ENCODE peak calls at places on chromosomes 4 and X, in ten cellular contexts. One of them, this sample, is unnamed.

GRCh38 chrX:149398027-149398426 is 107.1 kb downstream of the IDS start:
- DNase-seq in ELR: no peak
- DNase-seq in NCI-H1694 treated with DMSO at 0.1 percent for 48 hours: no peak
- DNase-seq in T-helper 9 cell: no peak
- DNase-seq in iPS-NIHi11: peak
- DNase-seq in stimulated activated CD8-positive, alpha-beta memory T cell treated with anti-CD3 and anti-CD28 coated beads, Interleukin-4, amount 100 ng/mL, for 4 hours: no peak
- DNase-seq in cardiac septum: no peak
- DNase-seq in NT2/D1: peak
- DNase-seq in adrenal gland: no peak
- DNase-seq in right lobe of liver: no peak
- DNase-seq in this sample: no peak

GRCh38 chrX:73850124-73851013 is 287.4 kb downstream of the CHIC1 start:
- DNase-seq in ELR: peak
- DNase-seq in NCI-H1694 treated with DMSO at 0.1 percent for 48 hours: no peak
- DNase-seq in T-helper 9 cell: no peak
- DNase-seq in iPS-NIHi11: peak
- DNase-seq in stimulated activated CD8-positive, alpha-beta memory T cell treated with anti-CD3 and anti-CD28 coated beads, Interleukin-4, amount 100 ng/mL, for 4 hours: no peak
- DNase-seq in cardiac septum: no peak
- DNase-seq in NT2/D1: peak
- DNase-seq in adrenal gland: no peak
- DNase-seq in right lobe of liver: peak
- DNase-seq in this sample: no peak

GRCh38 chr4:44425614-44426208 is 22.9 kb downstream of the KCTD8 start:
- DNase-seq in ELR: peak
- DNase-seq in NCI-H1694 treated with DMSO at 0.1 percent for 48 hours: no peak
- DNase-seq in T-helper 9 cell: no peak
- DNase-seq in iPS-NIHi11: peak
- DNase-seq in stimulated activated CD8-positive, alpha-beta memory T cell treated with anti-CD3 and anti-CD28 coated beads, Interleukin-4, amount 100 ng/mL, for 4 hours: no peak
- DNase-seq in cardiac septum: no peak
- DNase-seq in NT2/D1: no peak
- DNase-seq in adrenal gland: no peak
- DNase-seq in right lobe of liver: no peak
- DNase-seq in this sample: no peak

GRCh38 chrX:73182502-73183114 is 32.0 kb downstream of the NAP1L2 start:
- DNase-seq in ELR: no peak
- DNase-seq in NCI-H1694 treated with DMSO at 0.1 percent for 48 hours: no peak
- DNase-seq in T-helper 9 cell: no peak
- DNase-seq in iPS-NIHi11: no peak
- DNase-seq in stimulated activated CD8-positive, alpha-beta memory T cell treated with anti-CD3 and anti-CD28 coated beads, Interleukin-4, amount 100 ng/mL, for 4 hours: no peak
- DNase-seq in cardiac septum: no peak
- DNase-seq in NT2/D1: no peak
- DNase-seq in adrenal gland: no peak
- DNase-seq in right lobe of liver: no peak
- DNase-seq in this sample: no peak

GRCh38 chr4:177339794-177340374 is 30.2 kb downstream of the NEIL3 start:
- DNase-seq in ELR: peak
- DNase-seq in NCI-H1694 treated with DMSO at 0.1 percent for 48 hours: peak
- DNase-seq in T-helper 9 cell: no peak
- DNase-seq in iPS-NIHi11: peak
- DNase-seq in stimulated activated CD8-positive, alpha-beta memory T cell treated with anti-CD3 and anti-CD28 coated beads, Interleukin-4, amount 100 ng/mL, for 4 hours: no peak
- DNase-seq in cardiac septum: no peak
- DNase-seq in NT2/D1: no peak
- DNase-seq in adrenal gland: no peak
- DNase-seq in right lobe of liver: no peak
- DNase-seq in this sample: no peak

GRCh38 chr4:172514011-172514410 is 654.6 kb upstream of the GALNT7 start:
- DNase-seq in ELR: no peak
- DNase-seq in NCI-H1694 treated with DMSO at 0.1 percent for 48 hours: no peak
- DNase-seq in T-helper 9 cell: no peak
- DNase-seq in iPS-NIHi11: no peak
- DNase-seq in stimulated activated CD8-positive, alpha-beta memory T cell treated with anti-CD3 and anti-CD28 coated beads, Interleukin-4, amount 100 ng/mL, for 4 hours: no peak
- DNase-seq in cardiac septum: no peak
- DNase-seq in NT2/D1: no peak
- DNase-seq in adrenal gland: no peak
- DNase-seq in right lobe of liver: no peak
- DNase-seq in this sample: no peak

GRCh38 chr4:161403781-161404180 is 760.0 kb downstream of the FSTL5 start:
- DNase-seq in ELR: no peak
- DNase-seq in NCI-H1694 treated with DMSO at 0.1 percent for 48 hours: no peak
- DNase-seq in T-helper 9 cell: no peak
- DNase-seq in iPS-NIHi11: no peak
- DNase-seq in stimulated activated CD8-positive, alpha-beta memory T cell treated with anti-CD3 and anti-CD28 coated beads, Interleukin-4, amount 100 ng/mL, for 4 hours: no peak
- DNase-seq in cardiac septum: no peak
- DNase-seq in NT2/D1: no peak
- DNase-seq in adrenal gland: no peak
- DNase-seq in right lobe of liver: no peak
- DNase-seq in this sample: no peak

GRCh38 chr4:185209031-185209851 is at the start of gene SNX25:
- DNase-seq in ELR: peak
- DNase-seq in NCI-H1694 treated with DMSO at 0.1 percent for 48 hours: peak
- DNase-seq in T-helper 9 cell: peak
- DNase-seq in iPS-NIHi11: peak
- DNase-seq in stimulated activated CD8-positive, alpha-beta memory T cell treated with anti-CD3 and anti-CD28 coated beads, Interleukin-4, amount 100 ng/mL, for 4 hours: peak
- DNase-seq in cardiac septum: peak
- DNase-seq in NT2/D1: peak
- DNase-seq in adrenal gland: peak
- DNase-seq in right lobe of liver: peak
- DNase-seq in this sample: peak

GRCh38 chrX:153784325-153784967 is 3.6 kb downstream of the SRPK3 start:
- DNase-seq in ELR: no peak
- DNase-seq in NCI-H1694 treated with DMSO at 0.1 percent for 48 hours: no peak
- DNase-seq in T-helper 9 cell: no peak
- DNase-seq in iPS-NIHi11: no peak
- DNase-seq in stimulated activated CD8-positive, alpha-beta memory T cell treated with anti-CD3 and anti-CD28 coated beads, Interleukin-4, amount 100 ng/mL, for 4 hours: no peak
- DNase-seq in cardiac septum: no peak
- DNase-seq in NT2/D1: no peak
- DNase-seq in adrenal gland: no peak
- DNase-seq in right lobe of liver: no peak
- DNase-seq in this sample: no peak

GRCh38 chr4:52701207-52701606 is 42.1 kb upstream of the USP46 start:
- DNase-seq in ELR: no peak
- DNase-seq in NCI-H1694 treated with DMSO at 0.1 percent for 48 hours: no peak
- DNase-seq in T-helper 9 cell: no peak
- DNase-seq in iPS-NIHi11: no peak
- DNase-seq in stimulated activated CD8-positive, alpha-beta memory T cell treated with anti-CD3 and anti-CD28 coated beads, Interleukin-4, amount 100 ng/mL, for 4 hours: no peak
- DNase-seq in cardiac septum: no peak
- DNase-seq in NT2/D1: no peak
- DNase-seq in adrenal gland: no peak
- DNase-seq in right lobe of liver: no peak
- DNase-seq in this sample: no peak

GRCh38 chrX:40625294-40625693 is 2.1 kb downstream of the MPC1L start:
- DNase-seq in ELR: no peak
- DNase-seq in NCI-H1694 treated with DMSO at 0.1 percent for 48 hours: no peak
- DNase-seq in T-helper 9 cell: no peak
- DNase-seq in iPS-NIHi11: no peak
- DNase-seq in stimulated activated CD8-positive, alpha-beta memory T cell treated with anti-CD3 and anti-CD28 coated beads, Interleukin-4, amount 100 ng/mL, for 4 hours: no peak
- DNase-seq in cardiac septum: no peak
- DNase-seq in NT2/D1: no peak
- DNase-seq in adrenal gland: no peak
- DNase-seq in right lobe of liver: no peak
- DNase-seq in this sample: no peak

GRCh38 chr4:167111622-167112021 is 122.7 kb downstream of the SPOCK3 start:
- DNase-seq in ELR: no peak
- DNase-seq in NCI-H1694 treated with DMSO at 0.1 percent for 48 hours: no peak
- DNase-seq in T-helper 9 cell: no peak
- DNase-seq in iPS-NIHi11: no peak
- DNase-seq in stimulated activated CD8-positive, alpha-beta memory T cell treated with anti-CD3 and anti-CD28 coated beads, Interleukin-4, amount 100 ng/mL, for 4 hours: no peak
- DNase-seq in cardiac septum: no peak
- DNase-seq in NT2/D1: no peak
- DNase-seq in adrenal gland: no peak
- DNase-seq in right lobe of liver: no peak
- DNase-seq in this sample: no peak

GRCh38 chr4:175253184-175253902 is 335.2 kb downstream of the ADAM29 start:
- DNase-seq in ELR: peak
- DNase-seq in NCI-H1694 treated with DMSO at 0.1 percent for 48 hours: no peak
- DNase-seq in T-helper 9 cell: no peak
- DNase-seq in iPS-NIHi11: no peak
- DNase-seq in stimulated activated CD8-positive, alpha-beta memory T cell treated with anti-CD3 and anti-CD28 coated beads, Interleukin-4, amount 100 ng/mL, for 4 hours: no peak
- DNase-seq in cardiac septum: no peak
- DNase-seq in NT2/D1: no peak
- DNase-seq in adrenal gland: no peak
- DNase-seq in right lobe of liver: no peak
- DNase-seq in this sample: no peak

GRCh38 chrX:85994787-85995186 is 52.6 kb downstream of the CHM start:
- DNase-seq in ELR: no peak
- DNase-seq in NCI-H1694 treated with DMSO at 0.1 percent for 48 hours: no peak
- DNase-seq in T-helper 9 cell: no peak
- DNase-seq in iPS-NIHi11: no peak
- DNase-seq in stimulated activated CD8-positive, alpha-beta memory T cell treated with anti-CD3 and anti-CD28 coated beads, Interleukin-4, amount 100 ng/mL, for 4 hours: no peak
- DNase-seq in cardiac septum: no peak
- DNase-seq in NT2/D1: no peak
- DNase-seq in adrenal gland: no peak
- DNase-seq in right lobe of liver: no peak
- DNase-seq in this sample: no peak

This sample was measured in activated T-helper 1 cell treated with anti-CD3 and anti-CD28 coated beads, Interleukin-12 subunit alpha, Interleukin-12 subunit beta, Interleukin-2, Interleukin-4 antibody, amounts not matched to agents 30 ng/mL and 10 ng/mL and 1 ng/mL, durations not matched to agents 14 hours and 24 hours and 36 hours.